ENCODE peak calls at places on chromosomes 16 and 17, in ten cellular contexts. R is HFFc6; E is activated naive CD4-positive, alpha-beta T cell treated with anti-CD3 and anti-CD28 coated beads, Interleukin-2, amount 10 ng/mL, durations not matched to agents 7 days and 5 days; H is amniotic stem cell; B is lower lobe of right lung; D is progenitor cell of endocrine pancreas; L is HCEC 1CT; I is stimulated activated CD8-positive, alpha-beta memory T cell treated with anti-CD3 and anti-CD28 coated beads, Interleukin-12 subunit alpha, Interleukin-12 subunit beta, amount 100 ng/mL, for 4 hours; A is GM19239; C is mammary epithelial cell. M is an unnamed sample.

GRCh38 chr17:74930535-74931036 is 5.1 kb upstream of the OTOP3 start:
- DNase-seq in D (no peak), R (no peak), B (peak), I (no peak), E (no peak), A (no peak), C (no peak), L (no peak), H (no peak), M (no peak)

GRCh38 chr16:55543470-55543869 is 23.0 kb upstream of the CAPNS2 start:
- DNase-seq in C (no peak), A (no peak), R (peak), L (peak), I (no peak), B (no peak), D (no peak), E (no peak), H (peak), M (no peak)

GRCh38 chr17:80795737-80796136 is 195.9 kb upstream of the CHMP6 start:
- DNase-seq in R (no peak), A (no peak), D (no peak), C (no peak), I (no peak), L (no peak), H (no peak), B (peak), E (no peak), M (no peak)

GRCh38 chr16:57906385-57907316 is 64.3 kb downstream of the CNGB1 start:
- DNase-seq in B (no peak), E (peak), C (no peak), H (no peak), A (no peak), I (no peak), R (no peak), D (no peak), L (no peak), M (no peak)

GRCh38 chr17:49992933-49993422 is 2.0 kb downstream of the DLX3 start:
- DNase-seq in B (no peak), D (no peak), R (no peak), L (no peak), E (no peak), A (no peak), C (no peak), I (no peak), H (no peak), M (no peak)

GRCh38 chr17:44198721-44199552 is 747 bp downstream of the ATXN7L3 start:
- DNase-seq in E (peak), H (no peak), D (peak), C (peak), B (peak), I (peak), A (peak), L (peak), R (peak), M (peak)

GRCh38 chr17:82931696-82932060 is 91.9 kb upstream of the ZNF750 start:
- DNase-seq in E (peak), I (no peak), A (no peak), D (no peak), C (peak), B (no peak), H (peak), R (peak), L (peak), M (no peak)

GRCh38 chr16:22278841-22279240 is 18.4 kb upstream of the POLR3E start:
- DNase-seq in A (no peak), H (no peak), E (no peak), R (no peak), C (no peak), D (no peak), L (no peak), I (no peak), B (no peak), M (no peak)

GRCh38 chr16:52624891-52625290 is 77.9 kb upstream of the TOX3 start:
- DNase-seq in H (no peak), B (no peak), A (no peak), I (no peak), D (no peak), C (no peak), R (no peak), E (no peak), L (no peak), M (no peak)

GRCh38 chr17:81899514-81900166 is 2.4 kb upstream of the NPB start:
- DNase-seq in B (no peak), E (no peak), L (no peak), D (no peak), C (no peak), R (no peak), H (no peak), A (no peak), I (no peak), M (no peak)

GRCh38 chr16:49556252-49557069 is 182.9 kb downstream of the C16orf78 start:
- DNase-seq in L (no peak), D (peak), E (no peak), H (peak), C (no peak), B (no peak), I (no peak), A (no peak), R (no peak), M (no peak)

GRCh38 chr17:1058423-1059130 is 61.6 kb downstream of the TIMM22 start:
- DNase-seq in E (peak), L (peak), H (no peak), C (peak), R (peak), B (peak), A (no peak), D (no peak), I (peak), M (no peak)